ENCODE peak calls at places on chromosomes 4 and X, in nine cellular contexts. One of them, this sample, is unnamed.

GRCh38 chr4:73870778-73871177 is 1.6 kb downstream of the CXCL1 start:
- DNase-seq in RWPE2: no peak
- DNase-seq in tibial nerve: no peak
- DNase-seq in ovary: no peak
- DNase-seq in fibroblast of lung: no peak
- DNase-seq in H9: no peak
- DNase-seq in stomach: no peak
- DNase-seq in tibial artery: no peak
- DNase-seq in activated B cell treated with CpG ODN at 0.5 μM for 24 hours: no peak
- DNase-seq in this sample: no peak

GRCh38 chr4:155787113-155787710 is 28.4 kb downstream of the GUCY1B1 start:
- DNase-seq in RWPE2: no peak
- DNase-seq in tibial nerve: no peak
- DNase-seq in ovary: no peak
- DNase-seq in fibroblast of lung: peak
- DNase-seq in H9: no peak
- DNase-seq in stomach: no peak
- DNase-seq in tibial artery: no peak
- DNase-seq in activated B cell treated with CpG ODN at 0.5 μM for 24 hours: no peak
- DNase-seq in this sample: no peak

GRCh38 chr4:19164334-19164733 is 1087.4 kb upstream of the SLIT2 start:
- DNase-seq in RWPE2: no peak
- DNase-seq in tibial nerve: no peak
- DNase-seq in ovary: no peak
- DNase-seq in fibroblast of lung: no peak
- DNase-seq in H9: no peak
- DNase-seq in stomach: no peak
- DNase-seq in tibial artery: no peak
- DNase-seq in activated B cell treated with CpG ODN at 0.5 μM for 24 hours: no peak
- DNase-seq in this sample: no peak

GRCh38 chrX:118502121-118502794 is 6.6 kb downstream of the DOCK11 start:
- DNase-seq in RWPE2: no peak
- DNase-seq in tibial nerve: no peak
- DNase-seq in ovary: no peak
- DNase-seq in fibroblast of lung: no peak
- DNase-seq in H9: no peak
- DNase-seq in stomach: no peak
- DNase-seq in tibial artery: no peak
- DNase-seq in activated B cell treated with CpG ODN at 0.5 μM for 24 hours: no peak
- DNase-seq in this sample: no peak

GRCh38 chrX:103608305-103608963 is 671 bp downstream of the TCEAL3 start:
- DNase-seq in RWPE2: no peak
- DNase-seq in tibial nerve: no peak
- DNase-seq in ovary: peak
- DNase-seq in fibroblast of lung: no peak
- DNase-seq in H9: peak
- DNase-seq in stomach: no peak
- DNase-seq in tibial artery: peak
- DNase-seq in activated B cell treated with CpG ODN at 0.5 μM for 24 hours: no peak
- DNase-seq in this sample: no peak

GRCh38 chr4:150229538-150229937 is 151.3 kb downstream of the DCLK2 start:
- DNase-seq in RWPE2: no peak
- DNase-seq in tibial nerve: no peak
- DNase-seq in ovary: no peak
- DNase-seq in fibroblast of lung: peak
- DNase-seq in H9: no peak
- DNase-seq in stomach: no peak
- DNase-seq in tibial artery: no peak
- DNase-seq in activated B cell treated with CpG ODN at 0.5 μM for 24 hours: no peak
- DNase-seq in this sample: no peak

GRCh38 chr4:121370729-121371325 is 10.0 kb downstream of the QRFPR start:
- DNase-seq in RWPE2: no peak
- DNase-seq in tibial nerve: peak
- DNase-seq in ovary: peak
- DNase-seq in fibroblast of lung: peak
- DNase-seq in H9: no peak
- DNase-seq in stomach: peak
- DNase-seq in tibial artery: no peak
- DNase-seq in activated B cell treated with CpG ODN at 0.5 μM for 24 hours: no peak
- DNase-seq in this sample: no peak

GRCh38 chr4:122293374-122294365 is 85.1 kb upstream of the ADAD1 start:
- DNase-seq in RWPE2: no peak
- DNase-seq in tibial nerve: no peak
- DNase-seq in ovary: no peak
- DNase-seq in fibroblast of lung: peak
- DNase-seq in H9: peak
- DNase-seq in stomach: no peak
- DNase-seq in tibial artery: no peak
- DNase-seq in activated B cell treated with CpG ODN at 0.5 μM for 24 hours: no peak
- DNase-seq in this sample: no peak

GRCh38 chr4:105474110-105474518 is 252 bp upstream of the PPA2 start:
- DNase-seq in RWPE2: no peak
- DNase-seq in tibial nerve: peak
- DNase-seq in ovary: peak
- DNase-seq in fibroblast of lung: peak
- DNase-seq in H9: peak
- DNase-seq in stomach: peak
- DNase-seq in tibial artery: peak
- DNase-seq in activated B cell treated with CpG ODN at 0.5 μM for 24 hours: no peak
- DNase-seq in this sample: no peak

GRCh38 chrX:16212024-16212423 is 44.7 kb downstream of the MAGEB17 start:
- DNase-seq in RWPE2: no peak
- DNase-seq in tibial nerve: no peak
- DNase-seq in ovary: no peak
- DNase-seq in fibroblast of lung: peak
- DNase-seq in H9: no peak
- DNase-seq in stomach: no peak
- DNase-seq in tibial artery: no peak
- DNase-seq in activated B cell treated with CpG ODN at 0.5 μM for 24 hours: no peak
- DNase-seq in this sample: no peak

GRCh38 chrX:39614680-39614998 is 483.1 kb downstream of the BCOR start:
- DNase-seq in RWPE2: no peak
- DNase-seq in tibial nerve: no peak
- DNase-seq in ovary: no peak
- DNase-seq in fibroblast of lung: no peak
- DNase-seq in H9: no peak
- DNase-seq in stomach: no peak
- DNase-seq in tibial artery: no peak
- DNase-seq in activated B cell treated with CpG ODN at 0.5 μM for 24 hours: no peak
- DNase-seq in this sample: no peak

GRCh38 chr4:176587920-176588319 is 204.8 kb downstream of the VEGFC start:
- DNase-seq in RWPE2: no peak
- DNase-seq in tibial nerve: no peak
- DNase-seq in ovary: no peak
- DNase-seq in fibroblast of lung: peak
- DNase-seq in H9: no peak
- DNase-seq in stomach: no peak
- DNase-seq in tibial artery: no peak
- DNase-seq in activated B cell treated with CpG ODN at 0.5 μM for 24 hours: no peak
- DNase-seq in this sample: no peak

GRCh38 chr4:189786447-189786846 is 154.2 kb upstream of the FRG1 start:
- DNase-seq in RWPE2: no peak
- DNase-seq in tibial nerve: no peak
- DNase-seq in ovary: no peak
- DNase-seq in fibroblast of lung: no peak
- DNase-seq in H9: no peak
- DNase-seq in stomach: no peak
- DNase-seq in tibial artery: no peak
- DNase-seq in activated B cell treated with CpG ODN at 0.5 μM for 24 hours: no peak
- DNase-seq in this sample: no peak

GRCh38 chr4:153593166-153593565 is 90.9 kb upstream of the TLR2 start:
- DNase-seq in RWPE2: no peak
- DNase-seq in tibial nerve: no peak
- DNase-seq in ovary: no peak
- DNase-seq in fibroblast of lung: no peak
- DNase-seq in H9: no peak
- DNase-seq in stomach: no peak
- DNase-seq in tibial artery: no peak
- DNase-seq in activated B cell treated with CpG ODN at 0.5 μM for 24 hours: no peak
- DNase-seq in this sample: no peak

GRCh38 chr4:106892786-106893185 is 143.3 kb downstream of the DKK2 start:
- DNase-seq in RWPE2: no peak
- DNase-seq in tibial nerve: no peak
- DNase-seq in ovary: no peak
- DNase-seq in fibroblast of lung: no peak
- DNase-seq in H9: no peak
- DNase-seq in stomach: no peak
- DNase-seq in tibial artery: peak
- DNase-seq in activated B cell treated with CpG ODN at 0.5 μM for 24 hours: no peak
- DNase-seq in this sample: no peak

GRCh38 chr4:106893395-106893881 is 142.7 kb downstream of the DKK2 start:
- DNase-seq in RWPE2: no peak
- DNase-seq in tibial nerve: no peak
- DNase-seq in ovary: no peak
- DNase-seq in fibroblast of lung: no peak
- DNase-seq in H9: peak
- DNase-seq in stomach: no peak
- DNase-seq in tibial artery: no peak
- DNase-seq in activated B cell treated with CpG ODN at 0.5 μM for 24 hours: no peak
- DNase-seq in this sample: no peak

GRCh38 chr4:106893903-106894302 is 142.2 kb downstream of the DKK2 start:
- DNase-seq in RWPE2: no peak
- DNase-seq in tibial nerve: no peak
- DNase-seq in ovary: no peak
- DNase-seq in fibroblast of lung: no peak
- DNase-seq in H9: no peak
- DNase-seq in stomach: no peak
- DNase-seq in tibial artery: peak
- DNase-seq in activated B cell treated with CpG ODN at 0.5 μM for 24 hours: no peak
- DNase-seq in this sample: no peak

DNA sequence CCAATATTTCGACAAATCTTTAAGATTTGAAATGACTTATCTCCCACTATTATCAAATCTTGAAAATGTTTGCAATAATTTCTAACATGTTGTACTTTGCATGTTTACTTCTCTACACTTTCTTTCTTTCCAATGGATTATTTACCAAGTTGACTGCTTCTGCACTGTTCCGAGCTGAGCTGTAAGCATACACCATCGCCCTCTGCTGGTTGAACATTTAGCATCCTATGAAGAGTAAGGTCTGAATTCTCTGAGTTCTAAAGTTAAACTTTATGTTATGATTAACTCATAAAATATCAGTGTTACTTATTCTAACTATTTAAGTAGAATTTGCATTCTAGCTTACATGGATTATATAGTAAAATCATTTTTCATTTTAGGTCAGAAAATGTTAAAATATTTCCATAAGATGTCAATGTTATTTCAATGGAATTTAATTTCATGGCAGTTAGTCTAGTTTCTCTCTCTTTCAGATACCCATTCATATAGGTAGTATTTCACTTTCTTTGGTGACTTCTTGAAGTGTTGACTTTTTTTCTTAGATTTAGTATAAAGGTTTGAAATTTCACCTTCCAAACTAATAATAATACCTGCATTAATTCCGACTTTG is 137.4 kb downstream of the DKK2 start:
- DNase-seq in RWPE2: no peak
- DNase-seq in tibial nerve: no peak
- DNase-seq in ovary: peak
- DNase-seq in fibroblast of lung: peak
- DNase-seq in H9: peak
- DNase-seq in stomach: no peak
- DNase-seq in tibial artery: no peak
- DNase-seq in activated B cell treated with CpG ODN at 0.5 μM for 24 hours: no peak
- DNase-seq in this sample: no peak
- TF ChIP-seq CTCF in RWPE2: peak
- TF ChIP-seq CTCF in tibial nerve: peak
- TF ChIP-seq CTCF in ovary: peak
- TF ChIP-seq CTCF in fibroblast of lung: peak
- TF ChIP-seq CTCF in H9: peak
- TF ChIP-seq CTCF in stomach: peak
- TF ChIP-seq CTCF in tibial artery: peak
- TF ChIP-seq CTCF in activated B cell treated with CpG ODN at 0.5 μM for 24 hours: no peak
- TF ChIP-seq CTCF in this sample: no peak

GRCh38 chr4:47942420-47942819 is 28.0 kb upstream of the NFXL1 start:
- DNase-seq in RWPE2: no peak
- DNase-seq in tibial nerve: no peak
- DNase-seq in ovary: no peak
- DNase-seq in fibroblast of lung: no peak
- DNase-seq in H9: no peak
- DNase-seq in stomach: no peak
- DNase-seq in tibial artery: no peak
- DNase-seq in activated B cell treated with CpG ODN at 0.5 μM for 24 hours: no peak
- DNase-seq in this sample: no peak

DNA sequence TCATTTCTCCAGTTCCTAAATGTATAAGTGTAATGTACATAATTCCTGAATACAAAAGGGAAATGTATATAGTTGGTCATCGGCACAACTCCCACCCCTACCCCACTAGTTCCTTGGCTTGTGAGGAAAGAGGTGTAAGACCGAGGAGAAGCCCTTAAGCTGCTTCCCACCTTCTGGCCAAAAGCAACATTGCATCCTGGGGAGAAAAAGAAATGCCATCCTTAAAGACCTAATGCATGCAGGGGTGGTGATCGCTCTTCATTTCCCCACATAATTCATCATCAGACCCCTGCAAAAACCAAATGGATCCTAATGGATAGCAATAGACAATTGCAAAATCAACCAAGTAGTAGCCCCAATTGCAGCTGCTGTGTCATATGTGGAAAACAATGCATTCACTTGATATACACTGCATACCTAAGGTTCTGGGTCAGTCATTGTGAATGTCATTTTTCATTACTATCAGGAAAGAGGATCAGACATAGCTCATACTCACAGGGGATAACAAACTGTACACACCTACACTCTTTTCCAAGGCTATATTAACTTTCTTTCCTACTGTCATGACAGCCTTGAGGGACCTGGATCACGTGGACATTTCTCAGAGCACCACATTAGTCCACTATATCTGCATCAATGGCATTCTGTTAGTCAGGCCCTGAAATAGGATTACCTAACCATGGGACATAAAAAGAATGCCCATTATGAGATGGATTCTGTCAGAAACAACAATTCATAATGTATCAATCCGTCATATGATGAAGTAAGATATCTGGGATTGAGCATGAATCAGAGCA is 31.7 kb upstream of the NFXL1 start:
- DNase-seq in RWPE2: no peak
- DNase-seq in tibial nerve: no peak
- DNase-seq in ovary: no peak
- DNase-seq in fibroblast of lung: no peak
- DNase-seq in H9: no peak
- DNase-seq in stomach: no peak
- DNase-seq in tibial artery: no peak
- DNase-seq in activated B cell treated with CpG ODN at 0.5 μM for 24 hours: no peak
- DNase-seq in this sample: no peak
- TF ChIP-seq CTCF in RWPE2: no peak
- TF ChIP-seq CTCF in tibial nerve: no peak
- TF ChIP-seq CTCF in ovary: no peak
- TF ChIP-seq CTCF in fibroblast of lung: peak
- TF ChIP-seq CTCF in H9: peak
- TF ChIP-seq CTCF in stomach: no peak
- TF ChIP-seq CTCF in tibial artery: no peak
- TF ChIP-seq CTCF in activated B cell treated with CpG ODN at 0.5 μM for 24 hours: no peak
- TF ChIP-seq CTCF in this sample: no peak

GRCh38 chrX:133249659-133250058 is 31.5 kb upstream of the TFDP3 start:
- DNase-seq in RWPE2: no peak
- DNase-seq in tibial nerve: no peak
- DNase-seq in ovary: no peak
- DNase-seq in fibroblast of lung: peak
- DNase-seq in H9: no peak
- DNase-seq in stomach: no peak
- DNase-seq in tibial artery: no peak
- DNase-seq in activated B cell treated with CpG ODN at 0.5 μM for 24 hours: no peak
- DNase-seq in this sample: no peak
- TF ChIP-seq CTCF in RWPE2: peak
- TF ChIP-seq CTCF in tibial nerve: no peak
- TF ChIP-seq CTCF in ovary: no peak
- TF ChIP-seq CTCF in fibroblast of lung: peak
- TF ChIP-seq CTCF in H9: peak
- TF ChIP-seq CTCF in stomach: no peak
- TF ChIP-seq CTCF in tibial artery: no peak
- TF ChIP-seq CTCF in activated B cell treated with CpG ODN at 0.5 μM for 24 hours: no peak
- TF ChIP-seq CTCF in this sample: no peak

GRCh38 chr4:74969507-74970474 is 36.9 kb downstream of the PARM1 start:
- DNase-seq in RWPE2: no peak
- DNase-seq in tibial nerve: no peak
- DNase-seq in ovary: no peak
- DNase-seq in fibroblast of lung: no peak
- DNase-seq in H9: peak
- DNase-seq in stomach: peak
- DNase-seq in tibial artery: peak
- DNase-seq in activated B cell treated with CpG ODN at 0.5 μM for 24 hours: no peak
- DNase-seq in this sample: no peak
- TF ChIP-seq CTCF in RWPE2: no peak
- TF ChIP-seq CTCF in tibial nerve: no peak
- TF ChIP-seq CTCF in ovary: no peak
- TF ChIP-seq CTCF in fibroblast of lung: no peak
- TF ChIP-seq CTCF in H9: peak
- TF ChIP-seq CTCF in stomach: peak
- TF ChIP-seq CTCF in tibial artery: peak
- TF ChIP-seq CTCF in activated B cell treated with CpG ODN at 0.5 μM for 24 hours: no peak
- TF ChIP-seq CTCF in this sample: no peak

This sample was measured in CD4-positive, alpha-beta T cell.